ENCODE peak calls at places on chromosomes 12 and 14, in nine cellular contexts. U is GM04504, X is COLO829, V is hippocampal formation, A is NCI-H510A treated with DMSO at 0.1 percent for 48 hours, T is midbrain, Q is SHP77, R is HT-29, Y is activated T-cell treated with anti-CD3 and anti-CD28 coated beads for 4 hours. K is an unnamed sample.

GRCh38 chr12:68530965-68531364 is 79.7 kb upstream of the RAP1B start:
- DNase-seq in U (peak; percentile 47), X (no peak), V (no peak), A (no peak), T (no peak), Q (no peak), R (no peak), Y (no peak), K (peak; percentile 7)

GRCh38 chr14:55699131-55700057 is 119.4 kb downstream of the KTN1 start:
- DNase-seq in U (no peak), X (peak; percentile 70), V (no peak), A (no peak), T (no peak), Q (peak; percentile 60), R (no peak), Y (no peak), K (no peak)

GRCh38 chr12:24902521-24903304 is 46.2 kb downstream of the BCAT1 start:
- DNase-seq in U (no peak), X (no peak), V (no peak), A (no peak), T (peak; percentile 63), Q (no peak), R (no peak), Y (no peak), K (no peak)

GRCh38 chr14:93655078-93655750 is 133.1 kb downstream of the PRIMA1 start:
- DNase-seq in U (peak; percentile 4), X (peak; percentile 69), V (peak; percentile 70), A (peak; percentile 50), T (peak; percentile 91), Q (peak; percentile 66), R (peak; percentile 52), Y (no peak), K (no peak)

GRCh38 chr14:24145700-24146621 is at the start of gene PSME2:
- DNase-seq in U (no peak), X (no peak), V (no peak), A (no peak), T (no peak), Q (no peak), R (no peak), Y (no peak), K (no peak)

GRCh38 chr12:27689558-27690180 is 6.6 kb upstream of the REP15 start:
- DNase-seq in U (no peak), X (no peak), V (no peak), A (no peak), T (no peak), Q (no peak), R (no peak), Y (no peak), K (no peak)

GRCh38 chr12:116592731-116593130 is 33.5 kb downstream of the MAP1LC3B2 start:
- DNase-seq in U (no peak), X (no peak), V (no peak), A (no peak), T (no peak), Q (no peak), R (no peak), Y (no peak), K (no peak)

GRCh38 chr14:64758025-64758521 is 53.8 kb downstream of the PLEKHG3 start:
- DNase-seq in U (no peak), X (peak; percentile 35), V (no peak), A (peak; percentile 44), T (no peak), Q (no peak), R (peak; percentile 52), Y (no peak), K (no peak)